ENCODE peak calls at places on chromosomes 16 and 17, in four cellular contexts. S, X, K and O are unnamed samples.

GRCh38 chr16:58385218-58385773 is 7.0 kb upstream of the GINS3 start:
- DNase-seq in K (no peak), X (no peak), S (no peak), O (no peak)

GRCh38 chr16:55480228-55480655 is 1.2 kb downstream of the MMP2 start:
- DNase-seq in K (no peak), S (no peak), X (peak), O (peak)

GRCh38 chr17:51813166-51813783 is 345.2 kb downstream of the CA10 start:
- DNase-seq in S (no peak), X (no peak), K (no peak), O (no peak)

GRCh38 chr16:2244301-2244700 is 7.1 kb downstream of the ECI1 start:
- DNase-seq in X (no peak), S (no peak), K (no peak), O (no peak)

GRCh38 chr16:17885659-17886200 is 415.0 kb upstream of the XYLT1 start:
- DNase-seq in S (no peak), K (no peak), X (no peak), O (no peak)

GRCh38 chr16:71467810-71468209 is 5.8 kb upstream of the ZNF23 start:
- DNase-seq in X (peak), K (no peak), S (no peak), O (no peak)

GRCh38 chr16:9885457-9885856 is 296.8 kb downstream of the GRIN2A start:
- DNase-seq in S (no peak), K (no peak), X (no peak), O (no peak)

GRCh38 chr17:80289631-80290030 is 29.0 kb downstream of the RNF213 start:
- DNase-seq in S (no peak), K (no peak), X (no peak), O (no peak)

GRCh38 chr16:57938936-57939871 is 31.7 kb downstream of the CNGB1 start:
- DNase-seq in X (peak), S (no peak), K (no peak), O (no peak)

GRCh38 chr17:58381124-58381838 is 29.3 kb upstream of the SUPT4H1 start:
- DNase-seq in K (no peak), X (peak), S (no peak), O (no peak)

GRCh38 chr17:14935139-14935538 is 330.0 kb downstream of the PMP22 start:
- DNase-seq in K (no peak), X (no peak), S (no peak), O (no peak)

GRCh38 chr17:35984140-35984539 is 2.4 kb downstream of the CCL14 start:
- DNase-seq in K (no peak), S (no peak), X (no peak), O (no peak)

GRCh38 chr16:85210423-85211169 is 98.3 kb upstream of the CIBAR2 start:
- DNase-seq in K (no peak), X (peak), S (no peak), O (no peak)

GRCh38 chr17:37770631-37771518 is 26.0 kb upstream of the HNF1B start:
- DNase-seq in X (peak), K (no peak), S (no peak), O (no peak)

GRCh38 chr17:8791910-8792270 is 7.3 kb downstream of the MFSD6L start:
- DNase-seq in K (no peak), S (no peak), X (peak), O (no peak)

GRCh38 chr17:28470266-28471126 is 2.9 kb upstream of the SLC13A2 start:
- DNase-seq in K (no peak), X (no peak), S (no peak), O (no peak)

GRCh38 chr16:457732-458400 is 32.4 kb downstream of the RAB11FIP3 start:
- DNase-seq in K (no peak), X (peak), S (no peak), O (no peak)

GRCh38 chr16:20844588-20844987 is 38.3 kb downstream of the REXO5 start:
- DNase-seq in S (no peak), K (no peak), X (no peak), O (no peak)

GRCh38 chr16:1708083-1708767 is 2.2 kb downstream of the MAPK8IP3 start:
- DNase-seq in K (no peak), X (no peak), S (no peak), O (no peak)

GRCh38 chr16:19223235-19223847 is 55.3 kb downstream of the SYT17 start:
- DNase-seq in K (no peak), S (no peak), X (no peak), O (no peak)

GRCh38 chr16:84730406-84731106 is 30.8 kb downstream of the USP10 start:
- DNase-seq in S (no peak), X (peak), K (no peak), O (peak)

GRCh38 chr17:21425321-21425720 is 49.2 kb downstream of the KCNJ12 start:
- DNase-seq in S (no peak), K (no peak), X (no peak), O (no peak)